ENCODE peak calls at places on chromosome 14, in eight cellular contexts. One of them, this sample, is unnamed.
A peak's percentile ranks its signal among the peaks of the same experiment; 100 is the strongest.

GRCh38 chr14:29518335-29518734 is 409.3 kb downstream of the PRKD1 start:
- DNase-seq in cardiac muscle cell: no peak
- DNase-seq in OCI-M1: peak; percentile 11
- DNase-seq in esophagus squamous epithelium: no peak
- DNase-seq in occipital lobe: no peak
- DNase-seq in stomach: no peak
- DNase-seq in NCI-H1694: peak; percentile 81
- DNase-seq in HTR-8/SVneo: no peak
- DNase-seq in this sample: no peak

GRCh38 chr14:103198429-103199140 is 75.3 kb downstream of the TNFAIP2 start:
- DNase-seq in OCI-M1: peak; percentile 8
- DNase-seq in esophagus squamous epithelium: no peak
- DNase-seq in NCI-H1694: no peak
- DNase-seq in occipital lobe: no peak
- DNase-seq in cardiac muscle cell: no peak
- DNase-seq in HTR-8/SVneo: peak; percentile 73
- DNase-seq in stomach: no peak
- DNase-seq in this sample: no peak

GRCh38 chr14:59161571-59162175 is 26.8 kb upstream of the DAAM1 start:
- DNase-seq in occipital lobe: no peak
- DNase-seq in HTR-8/SVneo: peak; percentile 53
- DNase-seq in OCI-M1: no peak
- DNase-seq in stomach: no peak
- DNase-seq in NCI-H1694: no peak
- DNase-seq in cardiac muscle cell: peak; percentile 34
- DNase-seq in esophagus squamous epithelium: no peak
- DNase-seq in this sample: no peak

GRCh38 chr14:99286761-99287160 is 14.8 kb upstream of the BCL11B start:
- DNase-seq in OCI-M1: no peak
- DNase-seq in HTR-8/SVneo: no peak
- DNase-seq in esophagus squamous epithelium: no peak
- DNase-seq in stomach: no peak
- DNase-seq in occipital lobe: no peak
- DNase-seq in cardiac muscle cell: no peak
- DNase-seq in NCI-H1694: no peak
- DNase-seq in this sample: no peak

GRCh38 chr14:93332032-93332852 is 594 bp downstream of the BTBD7 start:
- DNase-seq in OCI-M1: peak; percentile 62
- DNase-seq in esophagus squamous epithelium: no peak
- DNase-seq in HTR-8/SVneo: peak; percentile 31
- DNase-seq in NCI-H1694: no peak
- DNase-seq in stomach: peak; percentile 74
- DNase-seq in occipital lobe: peak; percentile 42
- DNase-seq in cardiac muscle cell: peak; percentile 91
- DNase-seq in this sample: peak; percentile 66

GRCh38 chr14:98931911-98932310 is 340.1 kb downstream of the BCL11B start:
- DNase-seq in HTR-8/SVneo: no peak
- DNase-seq in NCI-H1694: no peak
- DNase-seq in esophagus squamous epithelium: no peak
- DNase-seq in stomach: peak; percentile 36
- DNase-seq in cardiac muscle cell: no peak
- DNase-seq in occipital lobe: no peak
- DNase-seq in OCI-M1: no peak
- DNase-seq in this sample: peak; percentile 13

GRCh38 chr14:94768521-94769412 is 1.1 kb downstream of the GSC start:
- DNase-seq in OCI-M1: no peak
- DNase-seq in cardiac muscle cell: no peak
- DNase-seq in occipital lobe: no peak
- DNase-seq in HTR-8/SVneo: no peak
- DNase-seq in esophagus squamous epithelium: no peak
- DNase-seq in stomach: no peak
- DNase-seq in NCI-H1694: no peak
- DNase-seq in this sample: peak; percentile 16

GRCh38 chr14:89473569-89473968 is 56.5 kb upstream of the FOXN3 start:
- DNase-seq in HTR-8/SVneo: no peak
- DNase-seq in cardiac muscle cell: no peak
- DNase-seq in esophagus squamous epithelium: no peak
- DNase-seq in stomach: no peak
- DNase-seq in OCI-M1: no peak
- DNase-seq in occipital lobe: no peak
- DNase-seq in NCI-H1694: no peak
- DNase-seq in this sample: no peak

GRCh38 chr14:22622220-22622619 is 21.9 kb downstream of the OR6J1 start:
- DNase-seq in occipital lobe: no peak
- DNase-seq in OCI-M1: no peak
- DNase-seq in esophagus squamous epithelium: no peak
- DNase-seq in HTR-8/SVneo: no peak
- DNase-seq in NCI-H1694: no peak
- DNase-seq in cardiac muscle cell: no peak
- DNase-seq in stomach: no peak
- DNase-seq in this sample: no peak

GRCh38 chr14:52328286-52328685 is 14.2 kb downstream of the PTGER2 start:
- DNase-seq in HTR-8/SVneo: peak; percentile 35
- DNase-seq in occipital lobe: no peak
- DNase-seq in esophagus squamous epithelium: no peak
- DNase-seq in OCI-M1: no peak
- DNase-seq in NCI-H1694: no peak
- DNase-seq in cardiac muscle cell: no peak
- DNase-seq in stomach: no peak
- DNase-seq in this sample: no peak

GRCh38 chr14:77682158-77682553 is 25.7 kb downstream of the ALKBH1 start:
- DNase-seq in OCI-M1: no peak
- DNase-seq in esophagus squamous epithelium: no peak
- DNase-seq in occipital lobe: no peak
- DNase-seq in NCI-H1694: no peak
- DNase-seq in HTR-8/SVneo: no peak
- DNase-seq in stomach: no peak
- DNase-seq in cardiac muscle cell: no peak
- DNase-seq in this sample: no peak

GRCh38 chr14:24379907-24380746 is 12.1 kb downstream of the NFATC4 start:
- DNase-seq in occipital lobe: no peak
- DNase-seq in NCI-H1694: no peak
- DNase-seq in cardiac muscle cell: no peak
- DNase-seq in stomach: peak; percentile 16
- DNase-seq in OCI-M1: no peak
- DNase-seq in HTR-8/SVneo: no peak
- DNase-seq in esophagus squamous epithelium: no peak
- DNase-seq in this sample: no peak

GRCh38 chr14:89956294-89957009 is 725 bp downstream of the TDP1 start:
- DNase-seq in occipital lobe: peak; percentile 42
- DNase-seq in cardiac muscle cell: peak; percentile 8
- DNase-seq in esophagus squamous epithelium: peak; percentile 35
- DNase-seq in HTR-8/SVneo: peak; percentile 41
- DNase-seq in stomach: peak; percentile 68
- DNase-seq in OCI-M1: peak; percentile 68
- DNase-seq in NCI-H1694: peak; percentile 46
- DNase-seq in this sample: peak; percentile 75

GRCh38 chr14:60323199-60323891 is 74.3 kb downstream of the PPM1A start:
- DNase-seq in occipital lobe: no peak
- DNase-seq in stomach: no peak
- DNase-seq in cardiac muscle cell: no peak
- DNase-seq in OCI-M1: no peak
- DNase-seq in esophagus squamous epithelium: no peak
- DNase-seq in HTR-8/SVneo: no peak
- DNase-seq in NCI-H1694: no peak
- DNase-seq in this sample: no peak

GRCh38 chr14:103207038-103207403 is 83.8 kb downstream of the TNFAIP2 start:
- DNase-seq in HTR-8/SVneo: no peak
- DNase-seq in OCI-M1: no peak
- DNase-seq in cardiac muscle cell: peak; percentile 39
- DNase-seq in stomach: peak; percentile 51
- DNase-seq in occipital lobe: no peak
- DNase-seq in NCI-H1694: no peak
- DNase-seq in esophagus squamous epithelium: no peak
- DNase-seq in this sample: peak; percentile 56

GRCh38 chr14:60514378-60515243 is 5.7 kb downstream of the SIX6 start:
- DNase-seq in OCI-M1: no peak
- DNase-seq in stomach: no peak
- DNase-seq in esophagus squamous epithelium: no peak
- DNase-seq in HTR-8/SVneo: peak; percentile 69
- DNase-seq in NCI-H1694: peak; percentile 48
- DNase-seq in cardiac muscle cell: peak; percentile 57
- DNase-seq in occipital lobe: no peak
- DNase-seq in this sample: no peak

GRCh38 chr14:23055621-23056256 is 1.6 kb downstream of the CDH24 start:
- DNase-seq in occipital lobe: no peak
- DNase-seq in esophagus squamous epithelium: no peak
- DNase-seq in HTR-8/SVneo: no peak
- DNase-seq in NCI-H1694: no peak
- DNase-seq in stomach: no peak
- DNase-seq in cardiac muscle cell: no peak
- DNase-seq in OCI-M1: no peak
- DNase-seq in this sample: no peak

GRCh38 chr14:91255026-91255695 is 10.7 kb upstream of the GPR68 start:
- DNase-seq in cardiac muscle cell: no peak
- DNase-seq in esophagus squamous epithelium: no peak
- DNase-seq in occipital lobe: no peak
- DNase-seq in HTR-8/SVneo: no peak
- DNase-seq in stomach: no peak
- DNase-seq in OCI-M1: no peak
- DNase-seq in NCI-H1694: peak; percentile 80
- DNase-seq in this sample: no peak

GRCh38 chr14:49659526-49660455 is 24.7 kb upstream of the DNAAF2 start:
- DNase-seq in esophagus squamous epithelium: no peak
- DNase-seq in stomach: no peak
- DNase-seq in cardiac muscle cell: no peak
- DNase-seq in OCI-M1: no peak
- DNase-seq in HTR-8/SVneo: no peak
- DNase-seq in NCI-H1694: no peak
- DNase-seq in occipital lobe: no peak
- DNase-seq in this sample: no peak

GRCh38 chr14:39731912-39732311 is 299.7 kb upstream of the FBXO33 start:
- DNase-seq in esophagus squamous epithelium: no peak
- DNase-seq in occipital lobe: no peak
- DNase-seq in cardiac muscle cell: no peak
- DNase-seq in OCI-M1: no peak
- DNase-seq in NCI-H1694: no peak
- DNase-seq in HTR-8/SVneo: no peak
- DNase-seq in stomach: no peak
- DNase-seq in this sample: no peak

GRCh38 chr14:66306101-66306500 is 180.1 kb upstream of the CCDC196 start:
- DNase-seq in HTR-8/SVneo: no peak
- DNase-seq in esophagus squamous epithelium: no peak
- DNase-seq in NCI-H1694: no peak
- DNase-seq in OCI-M1: no peak
- DNase-seq in stomach: no peak
- DNase-seq in occipital lobe: no peak
- DNase-seq in cardiac muscle cell: no peak
- DNase-seq in this sample: no peak

GRCh38 chr14:46574236-46574970 is 77.2 kb downstream of the RPL10L start:
- DNase-seq in HTR-8/SVneo: peak; percentile 3
- DNase-seq in OCI-M1: no peak
- DNase-seq in NCI-H1694: no peak
- DNase-seq in stomach: no peak
- DNase-seq in occipital lobe: no peak
- DNase-seq in cardiac muscle cell: no peak
- DNase-seq in esophagus squamous epithelium: no peak
- DNase-seq in this sample: no peak

GRCh38 chr14:34488528-34488927 is 26.5 kb upstream of the SPTSSA start:
- DNase-seq in NCI-H1694: no peak
- DNase-seq in OCI-M1: no peak
- DNase-seq in cardiac muscle cell: no peak
- DNase-seq in esophagus squamous epithelium: no peak
- DNase-seq in HTR-8/SVneo: no peak
- DNase-seq in stomach: peak; percentile 11
- DNase-seq in occipital lobe: no peak
- DNase-seq in this sample: no peak

GRCh38 chr14:103298620-103299019 is 35.4 kb upstream of the EIF5 start:
- DNase-seq in OCI-M1: peak; percentile 24
- DNase-seq in HTR-8/SVneo: no peak
- DNase-seq in cardiac muscle cell: no peak
- DNase-seq in esophagus squamous epithelium: no peak
- DNase-seq in stomach: no peak
- DNase-seq in NCI-H1694: no peak
- DNase-seq in occipital lobe: no peak
- DNase-seq in this sample: no peak

GRCh38 chr14:80798878-80799277 is 142.7 kb downstream of the CEP128 start:
- DNase-seq in cardiac muscle cell: no peak
- DNase-seq in OCI-M1: no peak
- DNase-seq in occipital lobe: no peak
- DNase-seq in esophagus squamous epithelium: no peak
- DNase-seq in stomach: no peak
- DNase-seq in NCI-H1694: no peak
- DNase-seq in HTR-8/SVneo: no peak
- DNase-seq in this sample: no peak

GRCh38 chr14:81455344-81455743 is 55.2 kb upstream of the STON2 start:
- DNase-seq in NCI-H1694: no peak
- DNase-seq in OCI-M1: no peak
- DNase-seq in occipital lobe: no peak
- DNase-seq in HTR-8/SVneo: no peak
- DNase-seq in stomach: no peak
- DNase-seq in cardiac muscle cell: no peak
- DNase-seq in esophagus squamous epithelium: no peak
- DNase-seq in this sample: no peak

GRCh38 chr14:38404100-38404541 is 148.2 kb upstream of the CLEC14A start:
- DNase-seq in OCI-M1: no peak
- DNase-seq in HTR-8/SVneo: no peak
- DNase-seq in occipital lobe: no peak
- DNase-seq in esophagus squamous epithelium: no peak
- DNase-seq in stomach: no peak
- DNase-seq in NCI-H1694: no peak
- DNase-seq in cardiac muscle cell: no peak
- DNase-seq in this sample: no peak

GRCh38 chr14:20866194-20866593 is 25.0 kb upstream of the RNASE3 start:
- DNase-seq in occipital lobe: no peak
- DNase-seq in stomach: no peak
- DNase-seq in HTR-8/SVneo: no peak
- DNase-seq in NCI-H1694: no peak
- DNase-seq in cardiac muscle cell: no peak
- DNase-seq in esophagus squamous epithelium: no peak
- DNase-seq in OCI-M1: no peak
- DNase-seq in this sample: no peak

GRCh38 chr14:36271939-36272907 is 48.2 kb downstream of the MBIP start:
- DNase-seq in HTR-8/SVneo: no peak
- DNase-seq in stomach: no peak
- DNase-seq in cardiac muscle cell: no peak
- DNase-seq in esophagus squamous epithelium: no peak
- DNase-seq in NCI-H1694: no peak
- DNase-seq in OCI-M1: peak; percentile 10
- DNase-seq in occipital lobe: peak; percentile 8
- DNase-seq in this sample: no peak

GRCh38 chr14:64758711-64759554 is 54.7 kb downstream of the PLEKHG3 start:
- DNase-seq in HTR-8/SVneo: peak; percentile 99
- DNase-seq in esophagus squamous epithelium: no peak
- DNase-seq in stomach: peak; percentile 56
- DNase-seq in cardiac muscle cell: no peak
- DNase-seq in NCI-H1694: peak; percentile 85
- DNase-seq in occipital lobe: no peak
- DNase-seq in OCI-M1: peak; percentile 30
- DNase-seq in this sample: peak; percentile 77